ENCODE peak calls at places on chromosomes 11 and 22, in six cellular contexts. U, Q, Z, C, R and F are unnamed samples.

GRCh38 chr22:46368871-46369715 is 33.6 kb downstream of the TRMU start:
- DNase-seq in U (no peak), Q (no peak), Z (no peak), C (no peak), R (no peak), F (no peak)

GRCh38 chr22:36689583-36689982 is 14.0 kb downstream of the CACNG2 start:
- DNase-seq in U (no peak), Q (no peak), Z (no peak), C (no peak), R (no peak), F (no peak)

GRCh38 chr11:13942908-13943505 is 19.5 kb upstream of the SPON1 start:
- DNase-seq in U (no peak), Q (no peak), Z (no peak), C (peak), R (no peak), F (no peak)

GRCh38 chr22:49302530-49302929 is 525.1 kb downstream of the BRD1 start:
- DNase-seq in U (no peak), Q (no peak), Z (no peak), C (no peak), R (no peak), F (no peak)

GRCh38 chr22:25992331-25992730 is 176.9 kb upstream of the SEZ6L start:
- DNase-seq in U (no peak), Q (no peak), Z (no peak), C (no peak), R (no peak), F (no peak)

GRCh38 chr11:111983187-111983986 is 41.8 kb upstream of the DLAT start:
- DNase-seq in U (no peak), Q (no peak), Z (no peak), C (no peak), R (no peak), F (no peak)

GRCh38 chr11:47337229-47337924 is 15.1 kb downstream of the MYBPC3 start:
- DNase-seq in U (no peak), Q (no peak), Z (no peak), C (no peak), R (no peak), F (no peak)

GRCh38 chr11:109783842-109784241 is 309.4 kb upstream of the ZC3H12C start:
- DNase-seq in U (peak), Q (no peak), Z (no peak), C (no peak), R (no peak), F (no peak)

GRCh38 chr22:45097061-45097460 is 66.7 kb upstream of the NUP50 start:
- DNase-seq in U (no peak), Q (no peak), Z (no peak), C (no peak), R (no peak), F (no peak)

GRCh38 chr11:92050305-92050704 is 174.3 kb upstream of the FAT3 start:
- DNase-seq in U (no peak), Q (no peak), Z (no peak), C (no peak), R (no peak), F (no peak)

GRCh38 chr11:117180020-117180419 is 1.5 kb downstream of the SIDT2 start:
- DNase-seq in U (no peak), Q (no peak), Z (no peak), C (no peak), R (no peak), F (no peak)

GRCh38 chr11:28981331-28981865 is 873.2 kb downstream of the METTL15 start:
- DNase-seq in U (no peak), Q (no peak), Z (no peak), C (no peak), R (no peak), F (no peak)

GRCh38 chr11:72393303-72393702 is 41.0 kb downstream of the CLPB start:
- DNase-seq in U (no peak), Q (no peak), Z (no peak), C (no peak), R (no peak), F (no peak)

GRCh38 chr11:118749429-118749828 is 41.5 kb downstream of the DDX6 start:
- DNase-seq in U (no peak), Q (no peak), Z (no peak), C (no peak), R (no peak), F (no peak)

GRCh38 chr22:19965771-19966709 is 24.4 kb upstream of the TXNRD2 start:
- DNase-seq in U (no peak), Q (no peak), Z (no peak), C (no peak), R (no peak), F (no peak)

GRCh38 chr11:75654314-75654713 is 14.5 kb downstream of the MAP6 start:
- DNase-seq in U (no peak), Q (no peak), Z (no peak), C (peak), R (peak), F (no peak)

GRCh38 chr11:34358666-34359547 is 1.1 kb upstream of the ABTB2 start:
- DNase-seq in U (peak), Q (peak), Z (peak), C (peak), R (no peak), F (no peak)

GRCh38 chr11:2515401-2516275 is 70.8 kb downstream of the KCNQ1 start:
- DNase-seq in U (peak), Q (no peak), Z (peak), C (no peak), R (no peak), F (no peak)

GRCh38 chr11:120235024-120235628 is 4.8 kb upstream of the POU2F3 start:
- DNase-seq in U (peak), Q (peak), Z (no peak), C (peak), R (no peak), F (peak)

GRCh38 chr22:31248138-31248745 is 36.1 kb downstream of the LIMK2 start:
- DNase-seq in U (peak), Q (peak), Z (peak), C (peak), R (peak), F (peak)

GRCh38 chr11:120964857-120965256 is 59.0 kb upstream of the TBCEL start:
- DNase-seq in U (no peak), Q (no peak), Z (no peak), C (peak), R (no peak), F (no peak)

GRCh38 chr22:44357296-44357961 is 44.7 kb upstream of the SHISAL1 start:
- DNase-seq in U (peak), Q (no peak), Z (no peak), C (no peak), R (no peak), F (no peak)

GRCh38 chr11:61480936-61481335 is 27.6 kb upstream of the LRRC10B start:
- DNase-seq in U (peak), Q (no peak), Z (no peak), C (no peak), R (no peak), F (peak)

GRCh38 chr22:17120281-17120680 is 879 bp downstream of the TMEM121B start:
- DNase-seq in U (no peak), Q (peak), Z (peak), C (no peak), R (no peak), F (no peak)

GRCh38 chr22:23256986-23257888 is 76.9 kb downstream of the BCR start:
- DNase-seq in U (no peak), Q (no peak), Z (peak), C (peak), R (peak), F (no peak)

DNA sequence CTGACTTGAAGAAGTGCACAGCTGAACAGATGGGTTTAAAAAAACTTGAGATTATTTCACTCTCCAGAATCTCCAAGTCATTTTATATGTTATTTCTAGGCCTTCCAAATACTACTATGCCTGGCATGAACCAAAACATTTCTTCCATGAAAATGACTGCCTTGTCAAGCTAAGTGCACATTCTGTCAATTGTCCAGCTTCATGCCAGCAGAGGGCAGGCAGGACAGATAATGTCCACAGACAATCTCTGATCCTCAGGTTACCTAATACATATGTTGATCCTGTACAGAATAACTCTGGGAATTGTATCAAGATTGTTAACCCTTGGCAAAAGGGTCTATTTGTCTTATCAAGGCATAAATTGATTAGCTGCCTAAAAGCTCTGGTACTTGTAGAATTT is 229.5 kb downstream of the AASDHPPT start:
- DNase-seq in U (peak), Q (no peak), Z (no peak), C (no peak), R (no peak), F (no peak)
- TF ChIP-seq CTCF in U (peak), Q (no peak), Z (no peak), C (peak), R (peak), F (no peak)

DNA sequence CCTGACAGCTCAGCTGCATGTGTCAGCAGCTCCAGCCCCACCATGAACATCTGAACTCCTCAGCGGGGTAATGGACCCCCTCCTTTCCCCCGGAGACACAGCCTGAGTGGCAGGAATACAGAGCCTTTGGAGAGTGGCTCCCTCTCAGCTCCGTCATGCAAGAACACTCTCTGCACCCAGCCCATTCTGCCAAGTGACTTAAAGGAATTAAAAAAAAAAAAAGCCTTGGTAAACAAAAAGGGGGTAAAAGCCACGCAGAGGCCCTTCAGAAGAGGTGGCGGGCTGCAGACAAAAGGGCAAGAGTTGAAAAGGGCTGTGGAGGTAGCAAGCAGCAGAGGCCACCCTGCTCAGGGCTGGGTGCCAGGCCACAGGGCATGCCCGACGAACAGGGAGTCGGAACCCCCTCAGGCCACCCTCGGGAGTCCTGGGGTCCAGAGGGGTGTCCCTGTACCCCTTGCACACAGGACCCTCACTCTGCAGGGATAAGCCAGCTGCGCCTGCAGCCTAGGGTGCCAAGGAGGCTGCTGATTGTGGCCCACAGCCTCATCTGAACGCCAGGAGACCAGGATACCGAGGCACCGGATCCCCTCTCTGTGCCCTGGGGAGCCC is 62.4 kb downstream of the MACROD1 start:
- DNase-seq in U (no peak), Q (no peak), Z (no peak), C (no peak), R (no peak), F (no peak)
- TF ChIP-seq CTCF in U (no peak), Q (no peak), Z (no peak), C (no peak), R (no peak), F (no peak)

GRCh38 chr11:100682247-100682969 is 4.7 kb upstream of the ARHGAP42 start:
- DNase-seq in U (no peak), Q (no peak), Z (no peak), C (peak), R (no peak), F (no peak)
- TF ChIP-seq CTCF in U (no peak), Q (no peak), Z (peak), C (peak), R (peak), F (peak)

GRCh38 chr11:134264966-134265365 is 11.2 kb upstream of the GLB1L3 start:
- DNase-seq in U (no peak), Q (no peak), Z (no peak), C (no peak), R (no peak), F (no peak)

GRCh38 chr11:134260503-134260902 is 7.1 kb downstream of the ACAD8 start:
- DNase-seq in U (no peak), Q (no peak), Z (no peak), C (no peak), R (no peak), F (no peak)

GRCh38 chr11:134258577-134258976 is 5.2 kb downstream of the ACAD8 start:
- DNase-seq in U (no peak), Q (no peak), Z (no peak), C (no peak), R (no peak), F (no peak)

GRCh38 chr11:134261000-134261399 is 7.6 kb downstream of the ACAD8 start:
- DNase-seq in U (no peak), Q (no peak), Z (no peak), C (no peak), R (no peak), F (no peak)

GRCh38 chr11:134261626-134262488 is 8.5 kb downstream of the ACAD8 start:
- DNase-seq in U (peak), Q (no peak), Z (no peak), C (peak), R (no peak), F (peak)
- TF ChIP-seq CTCF in U (peak), Q (peak), Z (no peak), C (peak), R (peak), F (peak)

GRCh38 chr11:36447947-36448346 is 62.1 kb downstream of the TRAF6 start:
- DNase-seq in U (no peak), Q (no peak), Z (no peak), C (no peak), R (no peak), F (no peak)

GRCh38 chr11:36450391-36450714 is 59.7 kb downstream of the TRAF6 start:
- DNase-seq in U (no peak), Q (no peak), Z (no peak), C (no peak), R (no peak), F (no peak)

GRCh38 chr11:36451045-36451444 is 59.0 kb downstream of the TRAF6 start:
- DNase-seq in U (no peak), Q (no peak), Z (no peak), C (no peak), R (no peak), F (no peak)

GRCh38 chr11:36451681-36452080 is 58.4 kb downstream of the TRAF6 start:
- DNase-seq in U (no peak), Q (no peak), Z (no peak), C (no peak), R (no peak), F (no peak)

DNA sequence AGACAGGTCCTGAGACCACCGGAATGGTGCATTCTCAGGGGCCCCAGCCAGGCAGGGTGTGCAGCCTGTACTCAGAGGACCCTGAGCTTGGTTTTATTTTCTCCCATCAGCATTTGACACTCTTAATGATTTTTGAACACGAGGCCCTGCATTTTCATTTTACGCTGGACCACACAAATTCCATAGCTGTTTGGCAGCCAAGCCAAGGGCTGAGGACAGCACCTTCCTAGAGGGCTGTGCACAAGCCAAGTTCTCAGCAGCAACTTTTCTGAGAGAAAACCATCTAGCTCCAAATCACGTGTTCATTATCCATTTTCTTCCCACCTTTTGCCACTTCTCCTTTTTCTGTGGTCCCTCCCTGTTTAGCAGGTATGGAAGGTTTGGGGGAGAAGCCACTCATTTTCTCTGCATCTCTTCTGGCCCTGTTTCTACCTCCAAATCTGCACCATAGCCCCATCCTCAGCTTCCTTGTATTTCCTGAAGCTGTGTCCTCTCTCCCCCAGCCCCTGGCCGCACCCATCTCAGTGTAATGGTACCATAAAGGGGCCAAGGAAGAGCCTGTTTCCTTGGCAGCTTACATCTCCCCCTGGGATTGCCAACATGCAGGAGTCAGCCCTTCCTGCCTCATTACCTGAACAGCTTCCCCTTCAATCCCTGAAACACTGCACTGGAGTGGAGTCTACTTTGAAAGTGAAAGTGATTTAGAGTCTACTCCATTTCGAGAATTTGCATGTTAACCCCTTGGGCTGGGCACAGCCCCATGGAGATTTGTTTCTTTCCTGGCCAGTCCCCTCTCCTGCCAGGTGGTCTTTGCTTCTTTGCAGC is 60.3 kb downstream of the TRAF6 start:
- DNase-seq in U (no peak), Q (no peak), Z (no peak), C (no peak), R (no peak), F (no peak)
- TF ChIP-seq CTCF in U (no peak), Q (no peak), Z (no peak), C (no peak), R (no peak), F (no peak)

GRCh38 chr11:24375351-24375750 is 121.5 kb upstream of the LUZP2 start:
- DNase-seq in U (no peak), Q (no peak), Z (no peak), C (no peak), R (no peak), F (no peak)
- TF ChIP-seq CTCF in U (no peak), Q (no peak), Z (no peak), C (no peak), R (no peak), F (no peak)

GRCh38 chr22:38144025-38144405 is 33.5 kb upstream of the BAIAP2L2 start:
- DNase-seq in U (peak), Q (no peak), Z (peak), C (no peak), R (no peak), F (no peak)
- TF ChIP-seq CTCF in U (peak), Q (no peak), Z (no peak), C (no peak), R (no peak), F (peak)